ENCODE peak calls at places on chromosomes 11 and 22, in eight cellular contexts. One of them, this sample, is unnamed.

GRCh38 chr22:19325296-19325950 is 33.9 kb upstream of the CLTCL1 start:
- DNase-seq in iPS-NIHi11: no peak
- DNase-seq in MCF 10A: peak
- DNase-seq in GM04504: no peak
- DNase-seq in smooth muscle cell of the brain vasculature: no peak
- DNase-seq in heart right ventricle: no peak
- DNase-seq in HTR-8/SVneo: no peak
- DNase-seq in Karpas-422: peak
- DNase-seq in this sample: no peak

GRCh38 chr22:46031066-46031465 is 54.1 kb upstream of the WNT7B start:
- DNase-seq in iPS-NIHi11: no peak
- DNase-seq in MCF 10A: no peak
- DNase-seq in GM04504: no peak
- DNase-seq in smooth muscle cell of the brain vasculature: no peak
- DNase-seq in heart right ventricle: no peak
- DNase-seq in HTR-8/SVneo: no peak
- DNase-seq in Karpas-422: no peak
- DNase-seq in this sample: peak

GRCh38 chr11:118084247-118084646 is 2.5 kb downstream of the SMIM35 start:
- DNase-seq in iPS-NIHi11: no peak
- DNase-seq in MCF 10A: peak
- DNase-seq in GM04504: peak
- DNase-seq in smooth muscle cell of the brain vasculature: no peak
- DNase-seq in heart right ventricle: peak
- DNase-seq in HTR-8/SVneo: no peak
- DNase-seq in Karpas-422: no peak
- DNase-seq in this sample: no peak

GRCh38 chr11:36273110-36273509 is 16.1 kb downstream of the COMMD9 start:
- DNase-seq in iPS-NIHi11: no peak
- DNase-seq in MCF 10A: no peak
- DNase-seq in GM04504: no peak
- DNase-seq in smooth muscle cell of the brain vasculature: no peak
- DNase-seq in heart right ventricle: no peak
- DNase-seq in HTR-8/SVneo: no peak
- DNase-seq in Karpas-422: no peak
- DNase-seq in this sample: no peak

GRCh38 chr11:20991471-20991870 is 322.1 kb downstream of the NELL1 start:
- DNase-seq in iPS-NIHi11: no peak
- DNase-seq in MCF 10A: no peak
- DNase-seq in GM04504: no peak
- DNase-seq in smooth muscle cell of the brain vasculature: no peak
- DNase-seq in heart right ventricle: no peak
- DNase-seq in HTR-8/SVneo: no peak
- DNase-seq in Karpas-422: no peak
- DNase-seq in this sample: no peak

GRCh38 chr11:69587454-69588081 is 53.4 kb upstream of the CCND1 start:
- DNase-seq in iPS-NIHi11: no peak
- DNase-seq in MCF 10A: peak
- DNase-seq in GM04504: peak
- DNase-seq in smooth muscle cell of the brain vasculature: no peak
- DNase-seq in heart right ventricle: no peak
- DNase-seq in HTR-8/SVneo: peak
- DNase-seq in Karpas-422: peak
- DNase-seq in this sample: no peak

GRCh38 chr11:793556-793955 is 3.7 kb upstream of the CEND1 start:
- DNase-seq in iPS-NIHi11: no peak
- DNase-seq in MCF 10A: no peak
- DNase-seq in GM04504: no peak
- DNase-seq in smooth muscle cell of the brain vasculature: no peak
- DNase-seq in heart right ventricle: no peak
- DNase-seq in HTR-8/SVneo: no peak
- DNase-seq in Karpas-422: no peak
- DNase-seq in this sample: no peak

GRCh38 chr11:46305295-46305694 is 27.8 kb downstream of the CREB3L1 start:
- DNase-seq in iPS-NIHi11: no peak
- DNase-seq in MCF 10A: peak
- DNase-seq in GM04504: no peak
- DNase-seq in smooth muscle cell of the brain vasculature: no peak
- DNase-seq in heart right ventricle: no peak
- DNase-seq in HTR-8/SVneo: no peak
- DNase-seq in Karpas-422: peak
- DNase-seq in this sample: no peak

GRCh38 chr11:84289381-84289906 is 1003.3 kb upstream of the CCDC90B start:
- DNase-seq in iPS-NIHi11: no peak
- DNase-seq in MCF 10A: no peak
- DNase-seq in GM04504: peak
- DNase-seq in smooth muscle cell of the brain vasculature: no peak
- DNase-seq in heart right ventricle: no peak
- DNase-seq in HTR-8/SVneo: no peak
- DNase-seq in Karpas-422: no peak
- DNase-seq in this sample: no peak

GRCh38 chr11:24253237-24253760 is 243.6 kb upstream of the LUZP2 start:
- DNase-seq in iPS-NIHi11: no peak
- DNase-seq in MCF 10A: no peak
- DNase-seq in GM04504: no peak
- DNase-seq in smooth muscle cell of the brain vasculature: no peak
- DNase-seq in heart right ventricle: no peak
- DNase-seq in HTR-8/SVneo: no peak
- DNase-seq in Karpas-422: no peak
- DNase-seq in this sample: no peak

GRCh38 chr11:131917634-131918384 is 547.4 kb downstream of the NTM start:
- DNase-seq in iPS-NIHi11: no peak
- DNase-seq in MCF 10A: no peak
- DNase-seq in GM04504: no peak
- DNase-seq in smooth muscle cell of the brain vasculature: no peak
- DNase-seq in heart right ventricle: no peak
- DNase-seq in HTR-8/SVneo: no peak
- DNase-seq in Karpas-422: no peak
- DNase-seq in this sample: no peak

GRCh38 chr11:27183672-27184457 is 143.2 kb downstream of the BBOX1 start:
- DNase-seq in iPS-NIHi11: peak
- DNase-seq in MCF 10A: peak
- DNase-seq in GM04504: peak
- DNase-seq in smooth muscle cell of the brain vasculature: peak
- DNase-seq in heart right ventricle: peak
- DNase-seq in HTR-8/SVneo: peak
- DNase-seq in Karpas-422: peak
- DNase-seq in this sample: no peak

GRCh38 chr11:18277560-18278271 is 11.7 kb downstream of the SAA1 start:
- DNase-seq in iPS-NIHi11: no peak
- DNase-seq in MCF 10A: peak
- DNase-seq in GM04504: no peak
- DNase-seq in smooth muscle cell of the brain vasculature: no peak
- DNase-seq in heart right ventricle: no peak
- DNase-seq in HTR-8/SVneo: no peak
- DNase-seq in Karpas-422: no peak
- DNase-seq in this sample: no peak

GRCh38 chr22:48944756-48945620 is 882.7 kb downstream of the BRD1 start:
- DNase-seq in iPS-NIHi11: no peak
- DNase-seq in MCF 10A: no peak
- DNase-seq in GM04504: no peak
- DNase-seq in smooth muscle cell of the brain vasculature: no peak
- DNase-seq in heart right ventricle: peak
- DNase-seq in HTR-8/SVneo: no peak
- DNase-seq in Karpas-422: no peak
- DNase-seq in this sample: no peak

GRCh38 chr22:45226681-45227186 is 14.0 kb downstream of the KIAA0930 start:
- DNase-seq in iPS-NIHi11: no peak
- DNase-seq in MCF 10A: peak
- DNase-seq in GM04504: peak
- DNase-seq in smooth muscle cell of the brain vasculature: no peak
- DNase-seq in heart right ventricle: no peak
- DNase-seq in HTR-8/SVneo: no peak
- DNase-seq in Karpas-422: no peak
- DNase-seq in this sample: no peak